ENCODE peak calls at places on chromosomes 16 and 17, in nine cellular contexts. T, B, R, G, M, D, O, Q and K are unnamed samples.

GRCh38 chr17:27951872-27952271 is 58.7 kb upstream of the LYRM9 start:
- DNase-seq in T (no peak), B (no peak), R (no peak), G (no peak), M (no peak), D (no peak), O (no peak), Q (no peak), K (no peak)

GRCh38 chr16:3022697-3023414 is 886 bp downstream of the HCFC1R1 start:
- DNase-seq in T (peak), B (no peak), R (no peak), G (no peak), M (no peak), D (peak), O (no peak), Q (no peak), K (peak)

GRCh38 chr17:61387511-61388305 is 11.9 kb upstream of the TBX2 start:
- DNase-seq in T (no peak), B (no peak), R (no peak), G (no peak), M (no peak), D (no peak), O (no peak), Q (no peak), K (no peak)

GRCh38 chr16:750454-750853 is 9.7 kb upstream of the CIAO3 start:
- DNase-seq in T (no peak), B (no peak), R (no peak), G (no peak), M (no peak), D (no peak), O (no peak), Q (no peak), K (no peak)

GRCh38 chr17:28216528-28216927 is 102.5 kb upstream of the TMEM97 start:
- DNase-seq in T (peak), B (no peak), R (no peak), G (no peak), M (no peak), D (peak), O (no peak), Q (no peak), K (peak)

GRCh38 chr16:30921748-30922419 is 1.5 kb upstream of the FBXL19 start:
- DNase-seq in T (peak), B (peak), R (peak), G (peak), M (peak), D (peak), O (peak), Q (peak), K (peak)

GRCh38 chr17:6070895-6071511 is 824 bp downstream of the WSCD1 start:
- DNase-seq in T (no peak), B (no peak), R (no peak), G (no peak), M (no peak), D (no peak), O (no peak), Q (no peak), K (no peak)

GRCh38 chr17:72764632-72765041 is 327.9 kb downstream of the SLC39A11 start:
- DNase-seq in T (peak), B (no peak), R (no peak), G (no peak), M (no peak), D (peak), O (peak), Q (no peak), K (no peak)

GRCh38 chr17:69084911-69085310 is 24.2 kb upstream of the ABCA9 start:
- DNase-seq in T (no peak), B (no peak), R (no peak), G (no peak), M (no peak), D (no peak), O (no peak), Q (no peak), K (peak)

GRCh38 chr17:77963441-77963840 is 4.9 kb downstream of the TNRC6C start:
- DNase-seq in T (peak), B (peak), R (peak), G (peak), M (peak), D (peak), O (peak), Q (no peak), K (peak)

GRCh38 chr17:18859256-18859655 is 1.3 kb downstream of the PRPSAP2 start:
- DNase-seq in T (peak), B (no peak), R (no peak), G (no peak), M (no peak), D (peak), O (no peak), Q (no peak), K (no peak)

GRCh38 chr16:19785512-19786130 is 67.5 kb downstream of the IQCK start:
- DNase-seq in T (no peak), B (no peak), R (no peak), G (no peak), M (no peak), D (no peak), O (peak), Q (no peak), K (no peak)

GRCh38 chr17:42153919-42154491 is 784 bp downstream of the RAB5C start:
- DNase-seq in T (peak), B (no peak), R (peak), G (no peak), M (no peak), D (peak), O (no peak), Q (no peak), K (no peak)

GRCh38 chr17:82356028-82356427 is 3.0 kb upstream of the TEX19 start:
- DNase-seq in T (no peak), B (no peak), R (no peak), G (peak), M (no peak), D (no peak), O (no peak), Q (peak), K (no peak)

GRCh38 chr17:67105213-67105612 is 60.9 kb downstream of the CACNG1 start:
- DNase-seq in T (peak), B (no peak), R (no peak), G (no peak), M (no peak), D (peak), O (no peak), Q (no peak), K (no peak)

GRCh38 chr17:69684251-69684650 is 269.8 kb downstream of the MAP2K6 start:
- DNase-seq in T (no peak), B (no peak), R (no peak), G (no peak), M (no peak), D (no peak), O (no peak), Q (no peak), K (no peak)

GRCh38 chr17:78374631-78375274 is 3.7 kb upstream of the PGS1 start:
- DNase-seq in T (peak), B (no peak), R (no peak), G (no peak), M (no peak), D (peak), O (peak), Q (no peak), K (no peak)

GRCh38 chr17:81547614-81547982 is 4.6 kb downstream of the FAAP100 start:
- DNase-seq in T (no peak), B (no peak), R (no peak), G (no peak), M (no peak), D (no peak), O (no peak), Q (no peak), K (no peak)

GRCh38 chr16:23515881-23516280 is 5.6 kb upstream of the GGA2 start:
- DNase-seq in T (no peak), B (no peak), R (no peak), G (no peak), M (no peak), D (no peak), O (no peak), Q (no peak), K (no peak)

GRCh38 chr16:57565461-57565860 is 23.0 kb downstream of the ADGRG5 start:
- DNase-seq in T (no peak), B (no peak), R (no peak), G (no peak), M (no peak), D (no peak), O (no peak), Q (no peak), K (no peak)

GRCh38 chr16:9092282-9092962 is 978 bp downstream of the HAPSTR1 start:
- DNase-seq in T (no peak), B (peak), R (peak), G (peak), M (peak), D (no peak), O (no peak), Q (no peak), K (peak)

GRCh38 chr17:77635176-77635575 is 323.3 kb upstream of the TNRC6C start:
- DNase-seq in T (no peak), B (no peak), R (no peak), G (no peak), M (no peak), D (no peak), O (no peak), Q (no peak), K (no peak)

GRCh38 chr17:45234641-45235040 is 13.0 kb downstream of the FMNL1 start:
- DNase-seq in T (no peak), B (no peak), R (peak), G (no peak), M (peak), D (no peak), O (no peak), Q (no peak), K (peak)

GRCh38 chr16:8751481-8752311 is 45.7 kb downstream of the TMEM186 start:
- DNase-seq in T (peak), B (no peak), R (no peak), G (no peak), M (no peak), D (peak), O (peak), Q (peak), K (no peak)

GRCh38 chr17:16911141-16911937 is 60.6 kb downstream of the TNFRSF13B start:
- DNase-seq in T (no peak), B (peak), R (no peak), G (no peak), M (peak), D (no peak), O (no peak), Q (no peak), K (no peak)

GRCh38 chr17:27764589-27764988 is 35.7 kb downstream of the NOS2 start:
- DNase-seq in T (no peak), B (no peak), R (no peak), G (no peak), M (no peak), D (no peak), O (no peak), Q (no peak), K (no peak)

GRCh38 chr16:30902070-30902972 is 5.9 kb downstream of the CTF1 start:
- DNase-seq in T (peak), B (peak), R (peak), G (peak), M (peak), D (peak), O (no peak), Q (no peak), K (peak)

DNA sequence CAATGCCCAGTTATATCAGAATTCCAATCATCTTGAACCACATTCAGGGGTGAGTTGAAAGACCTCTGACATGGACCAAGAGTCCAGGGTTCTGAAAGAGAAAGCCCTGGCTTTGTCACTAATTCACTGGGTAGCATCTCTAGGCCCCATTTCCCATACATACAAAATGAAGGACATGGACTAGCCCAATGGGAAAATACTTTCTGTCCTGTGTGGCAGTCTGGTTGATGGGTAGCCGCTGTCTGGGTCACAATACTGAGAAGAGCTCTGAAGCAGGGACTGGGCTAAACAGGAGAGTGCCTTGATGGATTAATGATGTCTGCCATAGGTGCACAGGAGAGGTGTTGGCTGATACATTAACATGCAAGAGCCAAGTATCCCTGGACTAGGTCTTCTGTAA is 214.3 kb downstream of the RAB11FIP4 start:
- DNase-seq in T (no peak), B (no peak), R (no peak), G (no peak), M (no peak), D (no peak), O (no peak), Q (no peak), K (no peak)
- TF ChIP-seq CTCF in T (no peak), B (no peak), R (no peak), G (no peak), M (no peak), D (no peak), O (no peak), Q (no peak), K (no peak)

GRCh38 chr17:36601303-36602029 is at the start of gene MRM1:
- DNase-seq in T (peak), B (peak), R (peak), G (peak), M (peak), D (peak), O (peak), Q (peak), K (peak)

GRCh38 chr17:36599546-36600250 is 1.7 kb upstream of the MRM1 start:
- DNase-seq in T (no peak), B (no peak), R (no peak), G (no peak), M (no peak), D (no peak), O (no peak), Q (no peak), K (no peak)

GRCh38 chr17:36600477-36600876 is 906 bp upstream of the MRM1 start:
- DNase-seq in T (no peak), B (no peak), R (no peak), G (no peak), M (no peak), D (no peak), O (no peak), Q (no peak), K (no peak)

GRCh38 chr17:36602030-36602737 is 801 bp downstream of the MRM1 start:
- DNase-seq in T (peak), B (no peak), R (peak), G (no peak), M (no peak), D (no peak), O (no peak), Q (no peak), K (peak)

GRCh38 chr17:36600936-36601302 is 464 bp upstream of the MRM1 start:
- DNase-seq in T (no peak), B (no peak), R (no peak), G (no peak), M (peak), D (peak), O (no peak), Q (no peak), K (peak)
- TF ChIP-seq CTCF in T (no peak), B (no peak), R (no peak), G (no peak), M (peak), D (no peak), O (no peak), Q (no peak), K (no peak)

GRCh38 chr17:5019475-5019956 is 15.7 kb downstream of the SLC52A1 start:
- DNase-seq in T (peak), B (no peak), R (peak), G (no peak), M (peak), D (peak), O (no peak), Q (no peak), K (peak)
- TF ChIP-seq CTCF in T (peak), B (no peak), R (peak), G (no peak), M (peak), D (no peak), O (peak), Q (peak), K (peak)

GRCh38 chr17:75289122-75289831 is at the start of gene SLC25A19:
- DNase-seq in T (peak), B (peak), R (peak), G (peak), M (peak), D (peak), O (peak), Q (peak), K (peak)
- TF ChIP-seq CTCF in T (peak), B (peak), R (peak), G (no peak), M (peak), D (no peak), O (no peak), Q (no peak), K (no peak)